ENCODE peak calls at places on chromosomes 12 and 14, in seven cellular contexts. One of them, this sample, is unnamed.

GRCh38 chr12:12927211-12928079 is 24.5 kb downstream of the GPRC5D start:
- DNase-seq in body of pancreas: peak; percentile 96
- DNase-seq in transverse colon: peak; percentile 92
- DNase-seq in uterus: no peak
- DNase-seq in CD4-positive, alpha-beta T cell: peak; percentile 41
- DNase-seq in colonic mucosa: peak; percentile 85
- DNase-seq in adrenal gland: peak; percentile 90
- DNase-seq in this sample: peak; percentile 78

GRCh38 chr12:132284618-132285310 is 44.6 kb downstream of the GALNT9 start:
- DNase-seq in body of pancreas: no peak
- DNase-seq in colonic mucosa: no peak
- DNase-seq in uterus: no peak
- DNase-seq in transverse colon: no peak
- DNase-seq in CD4-positive, alpha-beta T cell: no peak
- DNase-seq in adrenal gland: no peak
- DNase-seq in this sample: no peak

GRCh38 chr12:63898764-63899337 is 54.4 kb downstream of the SRGAP1 start:
- DNase-seq in uterus: no peak
- DNase-seq in body of pancreas: peak; percentile 31
- DNase-seq in CD4-positive, alpha-beta T cell: no peak
- DNase-seq in adrenal gland: no peak
- DNase-seq in colonic mucosa: no peak
- DNase-seq in transverse colon: no peak
- DNase-seq in this sample: no peak

GRCh38 chr12:94026566-94026965 is 121.8 kb upstream of the PLXNC1 start:
- DNase-seq in uterus: no peak
- DNase-seq in adrenal gland: no peak
- DNase-seq in transverse colon: no peak
- DNase-seq in body of pancreas: no peak
- DNase-seq in CD4-positive, alpha-beta T cell: no peak
- DNase-seq in colonic mucosa: no peak
- DNase-seq in this sample: no peak

GRCh38 chr12:14931359-14931758 is 7.0 kb downstream of the ERP27 start:
- DNase-seq in uterus: no peak
- DNase-seq in adrenal gland: no peak
- DNase-seq in body of pancreas: no peak
- DNase-seq in transverse colon: no peak
- DNase-seq in CD4-positive, alpha-beta T cell: no peak
- DNase-seq in colonic mucosa: no peak
- DNase-seq in this sample: no peak

GRCh38 chr12:116346751-116347150 is 69.3 kb upstream of the MED13L start:
- DNase-seq in CD4-positive, alpha-beta T cell: no peak
- DNase-seq in transverse colon: no peak
- DNase-seq in adrenal gland: peak; percentile 69
- DNase-seq in colonic mucosa: no peak
- DNase-seq in uterus: no peak
- DNase-seq in body of pancreas: no peak
- DNase-seq in this sample: peak; percentile 24

GRCh38 chr12:13719986-13720385 is 261.4 kb downstream of the GRIN2B start:
- DNase-seq in colonic mucosa: no peak
- DNase-seq in CD4-positive, alpha-beta T cell: no peak
- DNase-seq in transverse colon: no peak
- DNase-seq in uterus: no peak
- DNase-seq in body of pancreas: no peak
- DNase-seq in adrenal gland: no peak
- DNase-seq in this sample: no peak

GRCh38 chr14:77730976-77731497 is 23.1 kb downstream of the SLIRP start:
- DNase-seq in CD4-positive, alpha-beta T cell: no peak
- DNase-seq in transverse colon: no peak
- DNase-seq in uterus: no peak
- DNase-seq in colonic mucosa: no peak
- DNase-seq in adrenal gland: no peak
- DNase-seq in body of pancreas: no peak
- DNase-seq in this sample: no peak

GRCh38 chr12:96255077-96255476 is 60.9 kb downstream of the ELK3 start:
- DNase-seq in body of pancreas: no peak
- DNase-seq in CD4-positive, alpha-beta T cell: no peak
- DNase-seq in uterus: no peak
- DNase-seq in colonic mucosa: no peak
- DNase-seq in transverse colon: peak; percentile 38
- DNase-seq in adrenal gland: peak; percentile 60
- DNase-seq in this sample: no peak

GRCh38 chr12:67748761-67749075 is 100.2 kb downstream of the DYRK2 start:
- DNase-seq in body of pancreas: no peak
- DNase-seq in adrenal gland: no peak
- DNase-seq in CD4-positive, alpha-beta T cell: no peak
- DNase-seq in transverse colon: no peak
- DNase-seq in uterus: no peak
- DNase-seq in colonic mucosa: peak; percentile 51
- DNase-seq in this sample: no peak

GRCh38 chr14:97336816-97337215 is 539.6 kb downstream of the VRK1 start:
- DNase-seq in uterus: no peak
- DNase-seq in CD4-positive, alpha-beta T cell: no peak
- DNase-seq in adrenal gland: no peak
- DNase-seq in transverse colon: no peak
- DNase-seq in colonic mucosa: no peak
- DNase-seq in body of pancreas: no peak
- DNase-seq in this sample: no peak

GRCh38 chr12:67661311-67662011 is 12.9 kb downstream of the DYRK2 start:
- DNase-seq in CD4-positive, alpha-beta T cell: no peak
- DNase-seq in transverse colon: no peak
- DNase-seq in body of pancreas: no peak
- DNase-seq in colonic mucosa: no peak
- DNase-seq in uterus: no peak
- DNase-seq in adrenal gland: no peak
- DNase-seq in this sample: no peak

GRCh38 chr12:94100254-94100653 is 48.1 kb upstream of the PLXNC1 start:
- DNase-seq in colonic mucosa: no peak
- DNase-seq in adrenal gland: peak; percentile 82
- DNase-seq in transverse colon: no peak
- DNase-seq in body of pancreas: no peak
- DNase-seq in uterus: peak; percentile 62
- DNase-seq in CD4-positive, alpha-beta T cell: no peak
- DNase-seq in this sample: no peak

GRCh38 chr12:105561981-105562726 is 231.7 kb downstream of the C12orf75 start:
- DNase-seq in body of pancreas: no peak
- DNase-seq in colonic mucosa: peak; percentile 44
- DNase-seq in transverse colon: peak; percentile 31
- DNase-seq in CD4-positive, alpha-beta T cell: no peak
- DNase-seq in adrenal gland: peak; percentile 39
- DNase-seq in uterus: peak; percentile 73
- DNase-seq in this sample: no peak

GRCh38 chr14:24665440-24665991 is 31.5 kb upstream of the GZMB start:
- DNase-seq in CD4-positive, alpha-beta T cell: no peak
- DNase-seq in transverse colon: no peak
- DNase-seq in colonic mucosa: no peak
- DNase-seq in uterus: no peak
- DNase-seq in adrenal gland: no peak
- DNase-seq in body of pancreas: no peak
- DNase-seq in this sample: no peak

GRCh38 chr12:88182431-88182830 is 40.3 kb downstream of the TMTC3 start:
- DNase-seq in CD4-positive, alpha-beta T cell: no peak
- DNase-seq in transverse colon: no peak
- DNase-seq in uterus: no peak
- DNase-seq in adrenal gland: no peak
- DNase-seq in colonic mucosa: no peak
- DNase-seq in body of pancreas: no peak
- DNase-seq in this sample: no peak
- H3K9me3 ChIP-seq in CD4-positive, alpha-beta T cell: no peaks in the 10 kb centered on the region
- H3K9me3 ChIP-seq in transverse colon: no peaks in the 10 kb centered on the region
- H3K9me3 ChIP-seq in uterus: no peaks in the 10 kb centered on the region
- H3K9me3 ChIP-seq in adrenal gland: no peaks in the 10 kb centered on the region
- H3K9me3 ChIP-seq in colonic mucosa: no peaks in the 10 kb centered on the region
- H3K9me3 ChIP-seq in body of pancreas: no peaks in the 10 kb centered on the region
- H3K9me3 ChIP-seq in this sample: no peaks in the 10 kb centered on the region

GRCh38 chr14:69951263-69951662 is 72.0 kb downstream of the SMOC1 start:
- DNase-seq in adrenal gland: no peak
- DNase-seq in colonic mucosa: no peak
- DNase-seq in transverse colon: no peak
- DNase-seq in body of pancreas: no peak
- DNase-seq in uterus: no peak
- DNase-seq in CD4-positive, alpha-beta T cell: no peak
- DNase-seq in this sample: no peak
- H3K27me3 ChIP-seq in adrenal gland: peaks cover 4% of the 10 kb centered on the region
- H3K27me3 ChIP-seq in colonic mucosa: no peaks in the 10 kb centered on the region
- H3K27me3 ChIP-seq in transverse colon: no peaks in the 10 kb centered on the region
- H3K27me3 ChIP-seq in body of pancreas: no peaks in the 10 kb centered on the region
- H3K27me3 ChIP-seq in uterus: no peaks in the 10 kb centered on the region
- H3K27me3 ChIP-seq in CD4-positive, alpha-beta T cell: no peaks in the 10 kb centered on the region
- H3K27me3 ChIP-seq in this sample: peaks cover 10% of the 10 kb centered on the region

GRCh38 chr12:32149489-32149888 is 42.8 kb downstream of the BICD1 start:
- DNase-seq in colonic mucosa: no peak
- DNase-seq in CD4-positive, alpha-beta T cell: no peak
- DNase-seq in transverse colon: no peak
- DNase-seq in adrenal gland: no peak
- DNase-seq in uterus: no peak
- DNase-seq in body of pancreas: no peak
- DNase-seq in this sample: no peak

GRCh38 chr12:32151552-32151951 is 44.9 kb downstream of the BICD1 start:
- DNase-seq in body of pancreas: no peak
- DNase-seq in adrenal gland: no peak
- DNase-seq in colonic mucosa: no peak
- DNase-seq in CD4-positive, alpha-beta T cell: no peak
- DNase-seq in uterus: no peak
- DNase-seq in transverse colon: no peak
- DNase-seq in this sample: no peak

GRCh38 chr12:32155041-32155440 is 48.4 kb downstream of the BICD1 start:
- DNase-seq in colonic mucosa: no peak
- DNase-seq in adrenal gland: no peak
- DNase-seq in body of pancreas: no peak
- DNase-seq in CD4-positive, alpha-beta T cell: no peak
- DNase-seq in transverse colon: no peak
- DNase-seq in uterus: no peak
- DNase-seq in this sample: no peak

GRCh38 chr12:32148372-32148771 is 41.7 kb downstream of the BICD1 start:
- DNase-seq in colonic mucosa: no peak
- DNase-seq in adrenal gland: no peak
- DNase-seq in CD4-positive, alpha-beta T cell: no peak
- DNase-seq in uterus: no peak
- DNase-seq in transverse colon: no peak
- DNase-seq in body of pancreas: no peak
- DNase-seq in this sample: no peak

GRCh38 chr12:32151081-32151480 is 44.4 kb downstream of the BICD1 start:
- DNase-seq in transverse colon: no peak
- DNase-seq in body of pancreas: no peak
- DNase-seq in adrenal gland: no peak
- DNase-seq in CD4-positive, alpha-beta T cell: no peak
- DNase-seq in uterus: no peak
- DNase-seq in colonic mucosa: no peak
- DNase-seq in this sample: no peak
- TF ChIP-seq CTCF in transverse colon: no peak
- TF ChIP-seq CTCF in body of pancreas: no peak
- TF ChIP-seq CTCF in adrenal gland: no peak
- TF ChIP-seq CTCF in CD4-positive, alpha-beta T cell: no peak
- TF ChIP-seq CTCF in uterus: no peak
- TF ChIP-seq CTCF in colonic mucosa: no peak
- TF ChIP-seq CTCF in this sample: peak; percentile 10

GRCh38 chr14:104230119-104230885 is 91.9 kb downstream of the KIF26A start:
- DNase-seq in uterus: no peak
- DNase-seq in transverse colon: no peak
- DNase-seq in CD4-positive, alpha-beta T cell: no peak
- DNase-seq in adrenal gland: no peak
- DNase-seq in body of pancreas: no peak
- DNase-seq in colonic mucosa: no peak
- DNase-seq in this sample: peak; percentile 5
- H3K9me3 ChIP-seq in uterus: no peaks in the 10 kb centered on the region
- H3K9me3 ChIP-seq in transverse colon: peaks cover 10% of the 10 kb centered on the region
- H3K9me3 ChIP-seq in CD4-positive, alpha-beta T cell: peaks cover 5% of the 10 kb centered on the region
- H3K9me3 ChIP-seq in adrenal gland: peaks cover 13% of the 10 kb centered on the region
- H3K9me3 ChIP-seq in body of pancreas: peaks cover 9% of the 10 kb centered on the region
- H3K9me3 ChIP-seq in colonic mucosa: no peaks in the 10 kb centered on the region
- H3K9me3 ChIP-seq in this sample: no peaks in the 10 kb centered on the region